ENCODE peak calls at places on chromosome 2, in seven cellular contexts. One of them, this sample, is unnamed.

GRCh38 chr2:148781544-148781943 is 93.5 kb upstream of the KIF5C start:
- DNase-seq in GM12892: no peak
- DNase-seq in GM12891: no peak
- DNase-seq in SK-N-SH: no peak
- DNase-seq in K562: no peak
- DNase-seq in GM12878: no peak
- DNase-seq in HepG2: no peak
- DNase-seq in this sample: no peak

GRCh38 chr2:174615951-174616436 is 18.4 kb upstream of the WIPF1 start:
- DNase-seq in GM12878: no peak
- DNase-seq in GM12892: no peak
- DNase-seq in K562: no peak
- DNase-seq in HepG2: no peak
- DNase-seq in SK-N-SH: no peak
- DNase-seq in GM12891: no peak
- DNase-seq in this sample: no peak

GRCh38 chr2:23940262-23940975 is at the start of gene UBXN2A:
- DNase-seq in GM12891: peak
- DNase-seq in GM12892: peak
- DNase-seq in K562: peak
- DNase-seq in SK-N-SH: peak
- DNase-seq in HepG2: peak
- DNase-seq in GM12878: no peak
- DNase-seq in this sample: peak

GRCh38 chr2:237732790-237733349 is 65.7 kb upstream of the RBM44 start:
- DNase-seq in GM12892: no peak
- DNase-seq in HepG2: no peak
- DNase-seq in GM12878: no peak
- DNase-seq in K562: peak
- DNase-seq in SK-N-SH: peak
- DNase-seq in GM12891: no peak
- DNase-seq in this sample: no peak

GRCh38 chr2:157898591-157898996 is 22.5 kb upstream of the ACVR1 start:
- DNase-seq in K562: peak
- DNase-seq in GM12891: no peak
- DNase-seq in HepG2: no peak
- DNase-seq in SK-N-SH: no peak
- DNase-seq in GM12878: no peak
- DNase-seq in GM12892: no peak
- DNase-seq in this sample: no peak

GRCh38 chr2:13114391-13114790 is 397.7 kb downstream of the TRIB2 start:
- DNase-seq in GM12878: no peak
- DNase-seq in SK-N-SH: peak
- DNase-seq in GM12892: no peak
- DNase-seq in K562: peak
- DNase-seq in HepG2: no peak
- DNase-seq in GM12891: no peak
- DNase-seq in this sample: no peak

GRCh38 chr2:134217924-134218323 is 35.9 kb upstream of the MGAT5 start:
- DNase-seq in K562: no peak
- DNase-seq in GM12878: no peak
- DNase-seq in GM12891: no peak
- DNase-seq in HepG2: no peak
- DNase-seq in GM12892: no peak
- DNase-seq in SK-N-SH: no peak
- DNase-seq in this sample: no peak

GRCh38 chr2:239545741-239546392 is 145.0 kb upstream of the HDAC4 start:
- DNase-seq in GM12878: no peak
- DNase-seq in HepG2: no peak
- DNase-seq in SK-N-SH: no peak
- DNase-seq in GM12891: no peak
- DNase-seq in K562: no peak
- DNase-seq in GM12892: no peak
- DNase-seq in this sample: no peak

GRCh38 chr2:190904644-190905043 is 24.0 kb downstream of the GLS start:
- DNase-seq in GM12878: no peak
- DNase-seq in SK-N-SH: no peak
- DNase-seq in K562: no peak
- DNase-seq in GM12891: no peak
- DNase-seq in GM12892: no peak
- DNase-seq in HepG2: no peak
- DNase-seq in this sample: no peak

GRCh38 chr2:27442282-27442980 is at the start of gene KRTCAP3:
- DNase-seq in K562: no peak
- DNase-seq in GM12878: no peak
- DNase-seq in GM12891: no peak
- DNase-seq in SK-N-SH: peak
- DNase-seq in HepG2: no peak
- DNase-seq in GM12892: no peak
- DNase-seq in this sample: peak

GRCh38 chr2:48567671-48568070 is 37.7 kb downstream of the STON1 start:
- DNase-seq in HepG2: no peak
- DNase-seq in K562: no peak
- DNase-seq in SK-N-SH: no peak
- DNase-seq in GM12892: no peak
- DNase-seq in GM12891: no peak
- DNase-seq in GM12878: no peak
- DNase-seq in this sample: no peak

GRCh38 chr2:168939918-168940317 is 38.8 kb downstream of the G6PC2 start:
- DNase-seq in HepG2: no peak
- DNase-seq in SK-N-SH: no peak
- DNase-seq in GM12878: no peak
- DNase-seq in GM12892: no peak
- DNase-seq in GM12891: no peak
- DNase-seq in K562: no peak
- DNase-seq in this sample: no peak

GRCh38 chr2:105814291-105814940 is 69.7 kb downstream of the NCK2 start:
- DNase-seq in GM12892: no peak
- DNase-seq in GM12891: no peak
- DNase-seq in SK-N-SH: no peak
- DNase-seq in HepG2: no peak
- DNase-seq in K562: no peak
- DNase-seq in GM12878: no peak
- DNase-seq in this sample: no peak

GRCh38 chr2:147665035-147665434 is 179.8 kb upstream of the ACVR2A start:
- DNase-seq in SK-N-SH: no peak
- DNase-seq in GM12891: no peak
- DNase-seq in HepG2: no peak
- DNase-seq in GM12892: no peak
- DNase-seq in GM12878: no peak
- DNase-seq in K562: no peak
- DNase-seq in this sample: no peak

GRCh38 chr2:85536479-85536878 is 2.5 kb upstream of the MAT2A start:
- DNase-seq in GM12878: no peak
- DNase-seq in GM12891: no peak
- DNase-seq in SK-N-SH: peak
- DNase-seq in GM12892: no peak
- DNase-seq in K562: no peak
- DNase-seq in HepG2: no peak
- DNase-seq in this sample: no peak

GRCh38 chr2:232207174-232207573 is 171.4 kb upstream of the ALPP start:
- DNase-seq in K562: no peak
- DNase-seq in GM12891: no peak
- DNase-seq in HepG2: no peak
- DNase-seq in GM12878: no peak
- DNase-seq in GM12892: no peak
- DNase-seq in SK-N-SH: no peak
- DNase-seq in this sample: no peak

DNA sequence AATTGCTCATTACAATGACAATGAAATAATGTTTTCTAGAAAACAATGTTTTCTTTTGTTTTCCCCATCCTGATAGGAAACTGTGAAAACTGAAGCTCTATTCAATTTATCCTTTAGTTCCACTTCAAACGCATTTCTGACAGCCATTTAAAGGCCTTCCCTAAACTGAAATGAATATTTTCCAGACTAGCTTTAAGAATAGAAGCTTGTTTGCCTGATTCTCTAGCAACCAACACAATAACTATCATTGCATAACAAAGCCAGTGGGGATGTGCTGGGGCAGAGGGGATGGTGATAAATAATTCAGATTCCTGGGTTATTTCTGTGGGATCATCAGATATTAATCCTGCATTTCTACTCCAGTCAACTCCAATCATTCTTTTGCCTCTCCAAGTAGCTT is 427.1 kb downstream of the RND3 start:
- DNase-seq in GM12878: no peak
- DNase-seq in GM12892: no peak
- DNase-seq in K562: no peak
- DNase-seq in HepG2: no peak
- DNase-seq in GM12891: no peak
- DNase-seq in SK-N-SH: no peak
- DNase-seq in this sample: no peak
- TF ChIP-seq TAF1 in GM12878: no peak
- TF ChIP-seq TAF1 in GM12892: no peak
- TF ChIP-seq TAF1 in K562: no peak
- TF ChIP-seq TAF1 in HepG2: no peak
- TF ChIP-seq TAF1 in GM12891: no peak
- TF ChIP-seq TAF1 in SK-N-SH: no peak
- TF ChIP-seq TAF1 in this sample: no peak

DNA sequence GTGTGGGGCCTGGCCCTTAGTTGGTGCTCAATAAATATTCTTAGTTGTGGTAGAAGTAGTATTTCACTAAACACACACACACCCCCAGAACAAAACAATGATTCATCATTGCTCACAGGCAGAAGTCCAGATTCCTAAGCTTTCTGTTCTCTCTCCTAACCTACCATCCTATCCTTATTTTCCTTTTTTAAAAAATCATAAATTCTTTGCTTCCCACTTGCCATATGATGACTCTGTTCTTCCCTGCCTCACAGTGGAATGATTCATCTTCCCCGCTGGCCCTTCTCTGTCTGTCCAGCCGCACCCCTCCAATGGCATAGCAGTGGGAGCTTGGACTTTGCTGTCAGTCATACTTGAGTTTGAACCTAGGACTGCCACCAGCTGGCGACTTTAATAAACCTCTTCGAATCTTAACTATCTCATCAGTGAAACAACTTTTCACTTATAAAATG is 5.2 kb downstream of the EML6 start:
- DNase-seq in HepG2: peak
- DNase-seq in GM12891: no peak
- DNase-seq in SK-N-SH: no peak
- DNase-seq in K562: peak
- DNase-seq in GM12878: no peak
- DNase-seq in GM12892: no peak
- DNase-seq in this sample: no peak
- TF ChIP-seq TAF1 in HepG2: no peak
- TF ChIP-seq TAF1 in GM12891: no peak
- TF ChIP-seq TAF1 in SK-N-SH: no peak
- TF ChIP-seq TAF1 in K562: no peak
- TF ChIP-seq TAF1 in GM12878: no peak
- TF ChIP-seq TAF1 in GM12892: no peak
- TF ChIP-seq TAF1 in this sample: no peak

GRCh38 chr2:236464140-236464539 is 105.5 kb upstream of the ACKR3 start:
- DNase-seq in GM12892: no peak
- DNase-seq in GM12878: no peak
- DNase-seq in HepG2: no peak
- DNase-seq in GM12891: no peak
- DNase-seq in K562: no peak
- DNase-seq in SK-N-SH: no peak
- DNase-seq in this sample: no peak
- TF ChIP-seq TAF1 in GM12892: no peak
- TF ChIP-seq TAF1 in GM12878: no peak
- TF ChIP-seq TAF1 in HepG2: no peak
- TF ChIP-seq TAF1 in GM12891: no peak
- TF ChIP-seq TAF1 in K562: no peak
- TF ChIP-seq TAF1 in SK-N-SH: no peak
- TF ChIP-seq TAF1 in this sample: no peak

GRCh38 chr2:121094845-121095244 is 190.2 kb downstream of the TFCP2L1 start:
- DNase-seq in GM12891: no peak
- DNase-seq in SK-N-SH: no peak
- DNase-seq in GM12892: no peak
- DNase-seq in GM12878: no peak
- DNase-seq in HepG2: no peak
- DNase-seq in K562: no peak
- DNase-seq in this sample: no peak

GRCh38 chr2:121098556-121098955 is 186.4 kb downstream of the TFCP2L1 start:
- DNase-seq in SK-N-SH: no peak
- DNase-seq in K562: no peak
- DNase-seq in GM12892: no peak
- DNase-seq in GM12878: no peak
- DNase-seq in HepG2: no peak
- DNase-seq in GM12891: no peak
- DNase-seq in this sample: no peak

GRCh38 chr2:121096611-121097010 is 188.4 kb downstream of the TFCP2L1 start:
- DNase-seq in SK-N-SH: no peak
- DNase-seq in GM12891: no peak
- DNase-seq in GM12878: no peak
- DNase-seq in HepG2: no peak
- DNase-seq in K562: no peak
- DNase-seq in GM12892: no peak
- DNase-seq in this sample: no peak

GRCh38 chr2:121093735-121094520 is 191.1 kb downstream of the TFCP2L1 start:
- DNase-seq in GM12892: no peak
- DNase-seq in GM12891: no peak
- DNase-seq in K562: no peak
- DNase-seq in GM12878: no peak
- DNase-seq in SK-N-SH: no peak
- DNase-seq in HepG2: no peak
- DNase-seq in this sample: no peak

DNA sequence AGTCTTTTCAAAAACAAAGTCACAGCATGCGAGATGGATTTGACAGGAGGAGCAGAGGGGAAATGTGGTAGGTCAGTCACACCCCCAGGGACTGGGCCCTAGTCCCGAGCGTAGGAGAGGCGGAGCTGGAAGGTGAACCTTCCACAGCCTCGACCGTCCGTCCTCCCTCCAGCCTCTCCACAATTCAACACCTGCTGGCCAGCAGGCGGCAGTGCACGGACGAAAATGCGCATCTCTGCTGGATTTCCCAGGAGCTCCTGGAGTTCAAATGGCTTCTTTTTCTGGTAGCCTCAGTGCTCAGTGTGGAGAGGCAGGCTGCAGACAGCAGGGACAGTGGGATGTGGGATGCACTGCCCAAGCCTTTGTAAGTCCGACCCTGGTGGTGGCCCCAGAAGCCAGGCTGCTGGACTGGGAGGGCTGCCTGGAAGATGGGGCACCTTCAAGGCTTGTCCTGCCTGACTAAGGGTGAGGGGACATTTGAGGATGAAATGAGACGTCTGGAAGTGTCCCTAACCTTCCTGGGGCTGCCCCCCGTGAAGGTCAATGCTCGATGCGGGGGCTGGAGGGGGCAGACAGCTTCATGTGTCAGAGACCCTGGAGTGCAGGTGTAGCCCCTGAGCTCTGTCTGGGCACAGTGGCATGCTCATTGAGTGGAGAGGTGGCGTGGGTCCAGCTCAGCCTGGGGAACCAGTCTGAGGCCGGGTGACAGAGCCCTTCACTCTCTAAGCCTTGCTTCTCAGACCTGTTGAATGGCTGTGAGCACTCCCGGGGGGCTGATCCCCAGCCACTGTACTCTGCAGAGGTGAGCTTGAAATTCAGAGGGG is 189.5 kb downstream of the TFCP2L1 start:
- DNase-seq in SK-N-SH: peak
- DNase-seq in GM12892: no peak
- DNase-seq in GM12878: no peak
- DNase-seq in K562: peak
- DNase-seq in GM12891: no peak
- DNase-seq in HepG2: peak
- DNase-seq in this sample: peak
- TF ChIP-seq TAF1 in SK-N-SH: no peak
- TF ChIP-seq TAF1 in GM12892: no peak
- TF ChIP-seq TAF1 in GM12878: no peak
- TF ChIP-seq TAF1 in K562: no peak
- TF ChIP-seq TAF1 in GM12891: no peak
- TF ChIP-seq TAF1 in HepG2: no peak
- TF ChIP-seq TAF1 in this sample: no peak

GRCh38 chr2:146246017-146246733 is 1598.7 kb upstream of the ACVR2A start:
- DNase-seq in K562: no peak
- DNase-seq in HepG2: no peak
- DNase-seq in GM12892: no peak
- DNase-seq in GM12891: no peak
- DNase-seq in SK-N-SH: no peak
- DNase-seq in GM12878: no peak
- DNase-seq in this sample: no peak
- TF ChIP-seq TAF1 in K562: no peak
- TF ChIP-seq TAF1 in HepG2: no peak
- TF ChIP-seq TAF1 in GM12892: no peak
- TF ChIP-seq TAF1 in GM12891: no peak
- TF ChIP-seq TAF1 in SK-N-SH: no peak
- TF ChIP-seq TAF1 in GM12878: no peak
- TF ChIP-seq TAF1 in this sample: no peak